ENCODE peak calls at places on chromosomes 3 and 15, in seven cellular contexts. One of them, this sample, is unnamed.

GRCh38 chr15:80895091-80895490 is 94.5 kb downstream of the MESD start:
- DNase-seq in fibroblast of mammary gland: no peak
- DNase-seq in EL: no peak
- DNase-seq in AG09309: no peak
- DNase-seq in H9: no peak
- DNase-seq in NCI-H526: no peak
- DNase-seq in neuronal stem cell: no peak
- DNase-seq in this sample: no peak

GRCh38 chr15:99906356-99906755 is 173.1 kb upstream of the LYSMD4 start:
- DNase-seq in EL: no peak
- DNase-seq in fibroblast of mammary gland: no peak
- DNase-seq in neuronal stem cell: no peak
- DNase-seq in AG09309: no peak
- DNase-seq in NCI-H526: no peak
- DNase-seq in H9: no peak
- DNase-seq in this sample: no peak

GRCh38 chr15:27846722-27847420 is 252.2 kb downstream of the OCA2 start:
- DNase-seq in neuronal stem cell: no peak
- DNase-seq in H9: no peak
- DNase-seq in NCI-H526: no peak
- DNase-seq in AG09309: no peak
- DNase-seq in EL: no peak
- DNase-seq in fibroblast of mammary gland: no peak
- DNase-seq in this sample: no peak

GRCh38 chr3:165643433-165643824 is 193.8 kb downstream of the BCHE start:
- DNase-seq in EL: peak
- DNase-seq in neuronal stem cell: no peak
- DNase-seq in fibroblast of mammary gland: peak
- DNase-seq in AG09309: no peak
- DNase-seq in H9: no peak
- DNase-seq in NCI-H526: no peak
- DNase-seq in this sample: peak

GRCh38 chr3:197458179-197458707 is 97.5 kb downstream of the BDH1 start:
- DNase-seq in neuronal stem cell: no peak
- DNase-seq in AG09309: no peak
- DNase-seq in EL: no peak
- DNase-seq in NCI-H526: no peak
- DNase-seq in H9: no peak
- DNase-seq in fibroblast of mammary gland: peak
- DNase-seq in this sample: no peak

GRCh38 chr3:18580268-18580667 is 155.1 kb upstream of the SATB1 start:
- DNase-seq in H9: no peak
- DNase-seq in AG09309: no peak
- DNase-seq in NCI-H526: no peak
- DNase-seq in neuronal stem cell: no peak
- DNase-seq in fibroblast of mammary gland: peak
- DNase-seq in EL: no peak
- DNase-seq in this sample: no peak

GRCh38 chr15:66004618-66005262 is 135.4 kb downstream of the RAB11A start:
- DNase-seq in neuronal stem cell: peak
- DNase-seq in AG09309: no peak
- DNase-seq in fibroblast of mammary gland: peak
- DNase-seq in NCI-H526: no peak
- DNase-seq in H9: no peak
- DNase-seq in EL: peak
- DNase-seq in this sample: no peak

GRCh38 chr15:101554115-101554915 is 64.8 kb upstream of the PCSK6 start:
- DNase-seq in fibroblast of mammary gland: no peak
- DNase-seq in EL: no peak
- DNase-seq in AG09309: no peak
- DNase-seq in NCI-H526: no peak
- DNase-seq in neuronal stem cell: no peak
- DNase-seq in H9: no peak
- DNase-seq in this sample: no peak

GRCh38 chr3:64815195-64815627 is 127.4 kb upstream of the ADAMTS9 start:
- DNase-seq in EL: no peak
- DNase-seq in H9: no peak
- DNase-seq in NCI-H526: no peak
- DNase-seq in neuronal stem cell: no peak
- DNase-seq in fibroblast of mammary gland: peak
- DNase-seq in AG09309: no peak
- DNase-seq in this sample: peak

GRCh38 chr15:96408591-96409183 is 78.2 kb downstream of the NR2F2 start:
- DNase-seq in H9: peak
- DNase-seq in fibroblast of mammary gland: no peak
- DNase-seq in neuronal stem cell: no peak
- DNase-seq in NCI-H526: no peak
- DNase-seq in AG09309: no peak
- DNase-seq in EL: peak
- DNase-seq in this sample: no peak

GRCh38 chr3:188821998-188822397 is 349.8 kb upstream of the TPRG1 start:
- DNase-seq in H9: no peak
- DNase-seq in AG09309: no peak
- DNase-seq in EL: no peak
- DNase-seq in neuronal stem cell: no peak
- DNase-seq in NCI-H526: no peak
- DNase-seq in fibroblast of mammary gland: no peak
- DNase-seq in this sample: no peak

GRCh38 chr15:61621146-61621545 is 392.0 kb upstream of the RORA start:
- DNase-seq in AG09309: no peak
- DNase-seq in EL: no peak
- DNase-seq in NCI-H526: peak
- DNase-seq in H9: peak
- DNase-seq in fibroblast of mammary gland: peak
- DNase-seq in neuronal stem cell: peak
- DNase-seq in this sample: no peak

GRCh38 chr3:33299395-33300081 is 22.3 kb downstream of the FBXL2 start:
- DNase-seq in neuronal stem cell: no peak
- DNase-seq in NCI-H526: no peak
- DNase-seq in fibroblast of mammary gland: peak
- DNase-seq in H9: no peak
- DNase-seq in AG09309: peak
- DNase-seq in EL: peak
- DNase-seq in this sample: peak

GRCh38 chr3:152818027-152818426 is 16.9 kb upstream of the P2RY1 start:
- DNase-seq in EL: no peak
- DNase-seq in fibroblast of mammary gland: no peak
- DNase-seq in AG09309: no peak
- DNase-seq in neuronal stem cell: no peak
- DNase-seq in NCI-H526: no peak
- DNase-seq in H9: no peak
- DNase-seq in this sample: no peak

GRCh38 chr3:134976948-134977347 is 181.9 kb downstream of the EPHB1 start:
- DNase-seq in H9: no peak
- DNase-seq in fibroblast of mammary gland: no peak
- DNase-seq in neuronal stem cell: no peak
- DNase-seq in EL: no peak
- DNase-seq in NCI-H526: peak
- DNase-seq in AG09309: no peak
- DNase-seq in this sample: no peak

GRCh38 chr15:60118146-60118545 is 114.0 kb downstream of the FOXB1 start:
- DNase-seq in NCI-H526: no peak
- DNase-seq in EL: no peak
- DNase-seq in fibroblast of mammary gland: no peak
- DNase-seq in H9: peak
- DNase-seq in AG09309: no peak
- DNase-seq in neuronal stem cell: no peak
- DNase-seq in this sample: no peak

GRCh38 chr15:69526086-69526485 is 73.5 kb downstream of the RPLP1 start:
- DNase-seq in neuronal stem cell: no peak
- DNase-seq in NCI-H526: no peak
- DNase-seq in EL: peak
- DNase-seq in fibroblast of mammary gland: peak
- DNase-seq in H9: peak
- DNase-seq in AG09309: no peak
- DNase-seq in this sample: no peak

GRCh38 chr3:156180077-156180476 is 59.7 kb downstream of the KCNAB1 start:
- DNase-seq in H9: no peak
- DNase-seq in fibroblast of mammary gland: peak
- DNase-seq in NCI-H526: no peak
- DNase-seq in AG09309: no peak
- DNase-seq in neuronal stem cell: no peak
- DNase-seq in EL: peak
- DNase-seq in this sample: no peak

GRCh38 chr15:40854161-40854560 is 10.3 kb downstream of the SPINT1 start:
- DNase-seq in AG09309: no peak
- DNase-seq in NCI-H526: no peak
- DNase-seq in neuronal stem cell: no peak
- DNase-seq in H9: no peak
- DNase-seq in EL: no peak
- DNase-seq in fibroblast of mammary gland: no peak
- DNase-seq in this sample: no peak

GRCh38 chr3:61562810-61563613 is 1.6 kb downstream of the PTPRG start:
- DNase-seq in EL: peak
- DNase-seq in neuronal stem cell: no peak
- DNase-seq in fibroblast of mammary gland: no peak
- DNase-seq in H9: no peak
- DNase-seq in AG09309: no peak
- DNase-seq in NCI-H526: no peak
- DNase-seq in this sample: no peak

GRCh38 chr15:42157981-42158765 is 1.7 kb upstream of the PLA2G4F start:
- DNase-seq in H9: no peak
- DNase-seq in fibroblast of mammary gland: peak
- DNase-seq in neuronal stem cell: no peak
- DNase-seq in NCI-H526: no peak
- DNase-seq in EL: peak
- DNase-seq in AG09309: peak
- DNase-seq in this sample: peak

GRCh38 chr3:193040836-193041672 is 123.4 kb upstream of the MB21D2 start:
- DNase-seq in neuronal stem cell: peak
- DNase-seq in fibroblast of mammary gland: peak
- DNase-seq in EL: peak
- DNase-seq in AG09309: peak
- DNase-seq in NCI-H526: peak
- DNase-seq in H9: no peak
- DNase-seq in this sample: peak

GRCh38 chr15:76185716-76186115 is 125.6 kb downstream of the ETFA start:
- DNase-seq in AG09309: no peak
- DNase-seq in fibroblast of mammary gland: peak
- DNase-seq in H9: peak
- DNase-seq in neuronal stem cell: peak
- DNase-seq in NCI-H526: peak
- DNase-seq in EL: peak
- DNase-seq in this sample: no peak

GRCh38 chr15:71545223-71545760 is 265.1 kb upstream of the NR2E3 start:
- DNase-seq in NCI-H526: no peak
- DNase-seq in AG09309: no peak
- DNase-seq in neuronal stem cell: no peak
- DNase-seq in EL: no peak
- DNase-seq in fibroblast of mammary gland: peak
- DNase-seq in H9: no peak
- DNase-seq in this sample: no peak

GRCh38 chr3:49724586-49724985 is 835 bp upstream of the GMPPB start:
- DNase-seq in AG09309: no peak
- DNase-seq in EL: no peak
- DNase-seq in fibroblast of mammary gland: peak
- DNase-seq in NCI-H526: no peak
- DNase-seq in H9: peak
- DNase-seq in neuronal stem cell: no peak
- DNase-seq in this sample: no peak

GRCh38 chr15:97652700-97653167 is 307.8 kb upstream of the ARRDC4 start:
- DNase-seq in EL: no peak
- DNase-seq in AG09309: no peak
- DNase-seq in fibroblast of mammary gland: no peak
- DNase-seq in H9: peak
- DNase-seq in NCI-H526: peak
- DNase-seq in neuronal stem cell: peak
- DNase-seq in this sample: no peak

GRCh38 chr3:197216914-197217313 is 81.5 kb downstream of the DLG1 start:
- DNase-seq in neuronal stem cell: no peak
- DNase-seq in AG09309: no peak
- DNase-seq in EL: peak
- DNase-seq in NCI-H526: no peak
- DNase-seq in H9: no peak
- DNase-seq in fibroblast of mammary gland: peak
- DNase-seq in this sample: no peak

GRCh38 chr15:67185621-67186225 is 68.7 kb downstream of the AAGAB start:
- DNase-seq in NCI-H526: no peak
- DNase-seq in H9: no peak
- DNase-seq in neuronal stem cell: no peak
- DNase-seq in fibroblast of mammary gland: peak
- DNase-seq in EL: no peak
- DNase-seq in AG09309: no peak
- DNase-seq in this sample: no peak

GRCh38 chr3:80018375-80018774 is 250.6 kb upstream of the ROBO1 start:
- DNase-seq in H9: no peak
- DNase-seq in EL: no peak
- DNase-seq in AG09309: no peak
- DNase-seq in NCI-H526: no peak
- DNase-seq in fibroblast of mammary gland: no peak
- DNase-seq in neuronal stem cell: no peak
- DNase-seq in this sample: no peak

GRCh38 chr15:91948001-91948608 is 94.6 kb downstream of the SLCO3A1 start:
- DNase-seq in NCI-H526: no peak
- DNase-seq in EL: peak
- DNase-seq in fibroblast of mammary gland: no peak
- DNase-seq in neuronal stem cell: no peak
- DNase-seq in AG09309: no peak
- DNase-seq in H9: peak
- DNase-seq in this sample: no peak

GRCh38 chr15:78070049-78070698 is 7.3 kb downstream of the TBC1D2B start:
- DNase-seq in fibroblast of mammary gland: peak
- DNase-seq in H9: no peak
- DNase-seq in EL: no peak
- DNase-seq in NCI-H526: no peak
- DNase-seq in neuronal stem cell: no peak
- DNase-seq in AG09309: no peak
- DNase-seq in this sample: no peak

GRCh38 chr3:135564696-135565095 is 400.8 kb upstream of the PPP2R3A start:
- DNase-seq in AG09309: no peak
- DNase-seq in fibroblast of mammary gland: no peak
- DNase-seq in NCI-H526: no peak
- DNase-seq in H9: no peak
- DNase-seq in EL: no peak
- DNase-seq in neuronal stem cell: no peak
- DNase-seq in this sample: no peak

GRCh38 chr15:91816942-91817341 is 36.6 kb upstream of the SLCO3A1 start:
- DNase-seq in fibroblast of mammary gland: no peak
- DNase-seq in neuronal stem cell: no peak
- DNase-seq in EL: no peak
- DNase-seq in AG09309: no peak
- DNase-seq in H9: no peak
- DNase-seq in NCI-H526: no peak
- DNase-seq in this sample: no peak